ENCODE peak calls at places on chromosome 17, in six cellular contexts. U, K, N, D, B and R are unnamed samples.

GRCh38 chr17:76369804-76370203 is 14.6 kb upstream of the SPHK1 start:
- DNase-seq in B (no peak), N (no peak), D (no peak), K (no peak), U (no peak), R (no peak)

GRCh38 chr17:3667366-3668278 is 756 bp downstream of the TAX1BP3 start:
- DNase-seq in U (no peak), D (peak; percentile 79), K (peak; percentile 92), B (peak; percentile 92), N (no peak), R (peak; percentile 85)

GRCh38 chr17:79696159-79696982 is 34.4 kb upstream of the ENPP7 start:
- DNase-seq in K (no peak), U (no peak), N (no peak), B (no peak), D (no peak), R (no peak)

GRCh38 chr17:7060165-7060890 is 16.4 kb upstream of the SLC16A11 start:
- DNase-seq in U (no peak), D (no peak), K (peak; percentile 100), N (no peak), B (no peak), R (peak; percentile 19)

GRCh38 chr17:65198653-65199382 is 61.6 kb downstream of the RGS9 start:
- DNase-seq in U (peak; percentile 38), B (no peak), N (no peak), K (peak; percentile 67), D (peak; percentile 55), R (no peak)

GRCh38 chr17:41141361-41141760 is 1.0 kb upstream of the KRTAP4-6 start:
- DNase-seq in K (no peak), B (no peak), D (no peak), U (no peak), N (no peak), R (no peak)

GRCh38 chr17:30093463-30094147 is 23.0 kb upstream of the NSRP1 start:
- DNase-seq in N (no peak), B (no peak), D (peak; percentile 81), K (peak; percentile 72), U (peak; percentile 32), R (no peak)

GRCh38 chr17:46995841-46996571 is 17.0 kb upstream of the RPRML start:
- DNase-seq in N (no peak), K (peak; percentile 65), U (no peak), B (no peak), D (no peak), R (no peak)

GRCh38 chr17:76539631-76540271 is at the start of gene PRCD:
- DNase-seq in N (no peak), U (no peak), B (peak; percentile 74), K (no peak), D (no peak), R (no peak)

GRCh38 chr17:47879028-47879585 is 16.9 kb upstream of the SP2 start:
- DNase-seq in K (no peak), N (no peak), B (no peak), D (no peak), U (no peak), R (no peak)

GRCh38 chr17:29789186-29790170 is 140.6 kb downstream of the SSH2 start:
- DNase-seq in U (no peak), D (no peak), B (no peak), K (no peak), N (no peak), R (no peak)

GRCh38 chr17:8912060-8912981 is 44.8 kb upstream of the PIK3R6 start:
- DNase-seq in N (no peak), K (no peak), D (no peak), B (no peak), U (no peak), R (no peak)

GRCh38 chr17:79542718-79543117 is 68.1 kb downstream of the RBFOX3 start:
- DNase-seq in U (no peak), D (no peak), N (no peak), K (no peak), B (peak; percentile 14), R (no peak)

GRCh38 chr17:15233022-15233805 is 31.9 kb downstream of the PMP22 start:
- DNase-seq in N (no peak), B (no peak), K (peak; percentile 6), U (no peak), D (no peak), R (no peak)

GRCh38 chr17:19618015-19618414 is 30.5 kb upstream of the ALDH3A2 start:
- DNase-seq in N (no peak), D (no peak), B (no peak), K (no peak), U (no peak), R (no peak)

GRCh38 chr17:34391241-34391640 is 28.2 kb upstream of the CCL1 start:
- DNase-seq in K (no peak), U (no peak), N (no peak), B (no peak), D (no peak), R (no peak)

GRCh38 chr17:35788504-35788998 is 6.9 kb downstream of the MMP28 start:
- DNase-seq in B (no peak), N (no peak), U (no peak), K (no peak), D (no peak), R (no peak)

GRCh38 chr17:78316867-78317816 is 42.7 kb downstream of the SOCS3 start:
- DNase-seq in N (no peak), U (peak; percentile 43), D (peak; percentile 77), B (no peak), K (no peak), R (no peak)

GRCh38 chr17:1164935-1165556 is 14.7 kb downstream of the ABR start:
- DNase-seq in B (peak; percentile 84), U (no peak), D (no peak), N (no peak), K (peak; percentile 29), R (no peak)

GRCh38 chr17:958712-959451 is 20.7 kb downstream of the NXN start:
- DNase-seq in D (no peak), K (no peak), B (peak; percentile 52), U (no peak), N (no peak), R (no peak)

GRCh38 chr17:75504347-75505151 is 10.8 kb downstream of the CASKIN2 start:
- DNase-seq in K (no peak), D (peak; percentile 78), N (no peak), B (peak; percentile 85), U (no peak), R (peak; percentile 89)

GRCh38 chr17:46770439-46770817 is 48.1 kb downstream of the WNT3 start:
- DNase-seq in B (no peak), K (no peak), D (peak; percentile 53), U (no peak), N (no peak), R (no peak)

GRCh38 chr17:28686296-28686695 is 24.3 kb downstream of the SUPT6H start:
- DNase-seq in B (no peak), K (no peak), N (no peak), U (no peak), D (no peak), R (no peak)
- H3K36me3 ChIP-seq in B (peaks cover 100% of the 10 kb centered on the region), K (peaks cover 73% of the 10 kb centered on the region), N (peaks cover 94% of the 10 kb centered on the region), U (peaks cover 62% of the 10 kb centered on the region), D (peaks cover 98% of the 10 kb centered on the region), R (peaks cover 100% of the 10 kb centered on the region)

DNA sequence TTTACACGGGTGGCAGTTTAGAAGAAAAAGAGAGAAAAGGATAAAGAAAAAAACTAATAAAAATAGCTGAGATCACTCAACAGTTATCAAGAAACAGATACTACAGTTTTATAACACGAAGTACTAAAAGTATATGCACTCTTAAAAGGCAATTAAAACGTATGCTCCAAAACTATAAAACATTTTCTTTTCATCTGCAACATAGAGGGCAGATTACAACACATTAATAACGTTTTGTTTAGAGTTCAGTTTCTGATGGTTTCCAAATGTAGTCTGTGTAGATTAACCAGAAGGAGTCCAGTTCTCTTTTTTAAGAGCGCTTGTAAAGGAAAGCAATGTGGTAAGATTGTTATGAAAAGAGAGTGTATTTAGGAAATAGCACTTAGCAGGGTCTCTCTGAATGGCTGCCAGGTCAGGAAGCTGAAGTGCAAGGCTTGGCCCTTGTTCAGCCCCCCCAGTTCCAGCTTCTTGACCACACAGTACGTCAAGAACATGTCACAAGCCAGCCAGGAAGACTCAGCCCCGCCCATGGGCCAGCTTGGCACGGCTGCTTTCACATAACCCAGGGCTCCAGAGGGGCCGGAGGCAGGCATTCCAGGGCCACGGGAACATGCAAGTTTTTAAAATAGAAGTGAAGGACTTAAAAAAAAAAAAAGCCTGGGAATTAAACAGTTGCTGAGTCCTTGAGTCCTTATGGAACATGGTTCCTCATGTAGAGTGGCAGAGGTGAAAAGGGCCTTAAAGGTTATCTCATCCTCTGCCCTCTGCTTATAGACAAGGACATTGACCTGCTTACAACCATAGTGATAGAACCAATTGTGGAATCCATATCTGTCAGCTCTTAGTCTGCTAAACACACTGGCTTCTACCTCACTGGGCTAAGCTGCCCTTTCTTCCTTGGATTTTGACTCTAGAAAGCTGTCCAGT is 147.4 kb upstream of the TBX2 start:
- DNase-seq in B (peak; percentile 90), N (peak; percentile 21), K (peak; percentile 88), U (no peak), D (no peak), R (peak; percentile 81)
- H3K27me3 ChIP-seq in B (no peaks in the 10 kb centered on the region), N (no peaks in the 10 kb centered on the region), K (peaks cover 3% of the 10 kb centered on the region), U (no peaks in the 10 kb centered on the region), D (no peaks in the 10 kb centered on the region), R (no peaks in the 10 kb centered on the region)

GRCh38 chr17:44829558-44830358 is at the start of gene GJC1:
- DNase-seq in U (no peak), N (no peak), K (peak; percentile 58), D (peak; percentile 83), B (peak; percentile 63), R (peak; percentile 36)
- TF ChIP-seq POLR2A in U (no peak), N (no peak), K (peak; percentile 20), D (no peak), B (no peak), R (no peak)

GRCh38 chr17:42832934-42833770 is at the start of gene PSME3:
- DNase-seq in D (peak; percentile 96), K (peak; percentile 91), N (peak; percentile 41), B (peak; percentile 99), U (peak; percentile 59), R (peak; percentile 94)

GRCh38 chr17:42835732-42836131 is 2.5 kb downstream of the PSME3 start:
- DNase-seq in D (no peak), N (no peak), B (no peak), K (no peak), U (no peak), R (no peak)

GRCh38 chr17:42832213-42832933 is 824 bp upstream of the PSME3 start:
- DNase-seq in K (no peak), B (no peak), U (no peak), N (no peak), D (no peak), R (no peak)

GRCh38 chr17:42830971-42831370 is 2.2 kb upstream of the PSME3 start:
- DNase-seq in N (no peak), B (no peak), U (no peak), K (no peak), D (no peak), R (no peak)

DNA sequence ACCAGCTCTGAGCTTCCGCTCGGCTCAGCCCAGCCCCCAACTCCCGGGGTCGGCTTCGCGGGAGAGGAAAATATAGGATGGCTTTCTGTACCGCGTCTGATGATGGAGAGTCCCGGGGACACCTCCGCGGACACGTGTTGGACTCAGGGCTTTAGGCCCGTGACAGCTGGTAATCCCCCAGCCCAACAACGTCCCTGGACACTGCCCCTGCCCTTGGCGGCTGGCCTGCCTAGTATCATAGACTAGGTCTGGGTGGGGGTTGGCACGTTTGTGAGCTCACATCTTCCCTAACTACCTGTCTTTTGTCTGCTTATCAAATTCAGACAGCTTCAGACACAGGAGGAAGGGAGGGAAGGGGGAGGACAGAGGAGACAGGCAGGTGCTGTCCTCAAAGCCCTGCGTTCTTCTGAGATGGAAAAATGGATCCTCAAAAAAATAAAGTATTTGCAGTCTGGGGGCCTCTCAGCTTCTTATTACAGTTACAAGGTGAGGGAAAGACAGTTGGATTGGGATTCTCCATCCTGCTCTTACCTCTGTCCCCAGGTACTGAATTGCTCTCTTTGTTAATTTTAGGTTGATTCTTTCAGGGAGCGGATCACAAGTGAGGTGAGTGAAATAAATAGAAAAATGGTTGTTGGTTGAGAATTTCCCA is 700 bp downstream of the PSME3 start:
- DNase-seq in K (no peak), N (no peak), U (no peak), D (no peak), B (no peak), R (no peak)
- H3K36me3 ChIP-seq in K (peaks cover 15% of the 10 kb centered on the region), N (peaks cover 24% of the 10 kb centered on the region), U (peaks cover 12% of the 10 kb centered on the region), D (peaks cover 38% of the 10 kb centered on the region), B (peaks cover 42% of the 10 kb centered on the region), R (peaks cover 11% of the 10 kb centered on the region)